ENCODE peak calls at places on chromosomes 4 and X, in five cellular contexts. One of them, this sample, is unnamed. For H3K9me3, the result is how much of the 10 kb centered on the place peaks cover.

GRCh38 chrX:83658731-83659130 is 150.6 kb downstream of the POU3F4 start:
- DNase-seq in H1: no peak
- DNase-seq in fibroblast of lung: no peak
- DNase-seq in GM23248: no peak
- DNase-seq in neural progenitor cell: no peak
- DNase-seq in this sample: no peak

GRCh38 chr4:73450398-73451004 is 14.5 kb downstream of the AFP start:
- DNase-seq in H1: no peak
- DNase-seq in GM23248: peak
- DNase-seq in fibroblast of lung: peak
- DNase-seq in neural progenitor cell: peak
- DNase-seq in this sample: peak

GRCh38 chrX:22634751-22635150 is 362.0 kb downstream of the CBLL2 start:
- DNase-seq in GM23248: peak
- DNase-seq in H1: no peak
- DNase-seq in neural progenitor cell: no peak
- DNase-seq in fibroblast of lung: peak
- DNase-seq in this sample: peak

GRCh38 chrX:11336201-11336600 is 43.0 kb downstream of the AMELX start:
- DNase-seq in GM23248: no peak
- DNase-seq in neural progenitor cell: no peak
- DNase-seq in fibroblast of lung: no peak
- DNase-seq in H1: no peak
- DNase-seq in this sample: no peak

GRCh38 chr4:124658795-124659194 is 53.7 kb downstream of the ANKRD50 start:
- DNase-seq in fibroblast of lung: no peak
- DNase-seq in H1: no peak
- DNase-seq in GM23248: no peak
- DNase-seq in neural progenitor cell: no peak
- DNase-seq in this sample: no peak

GRCh38 chr4:164847016-164847415 is 30.0 kb upstream of the APELA start:
- DNase-seq in GM23248: peak
- DNase-seq in H1: no peak
- DNase-seq in fibroblast of lung: no peak
- DNase-seq in neural progenitor cell: no peak
- DNase-seq in this sample: no peak

GRCh38 chrX:154458116-154458953 is at the start of gene PLXNA3:
- DNase-seq in neural progenitor cell: peak
- DNase-seq in GM23248: peak
- DNase-seq in H1: no peak
- DNase-seq in fibroblast of lung: peak
- DNase-seq in this sample: no peak

GRCh38 chr4:89307446-89308160 is at the start of gene GPRIN3:
- DNase-seq in fibroblast of lung: peak
- DNase-seq in GM23248: peak
- DNase-seq in H1: no peak
- DNase-seq in neural progenitor cell: peak
- DNase-seq in this sample: peak

GRCh38 chr4:152606800-152607577 is 71.1 kb upstream of the FBXW7 start:
- DNase-seq in GM23248: peak
- DNase-seq in neural progenitor cell: peak
- DNase-seq in H1: no peak
- DNase-seq in fibroblast of lung: no peak
- DNase-seq in this sample: no peak

GRCh38 chr4:38119663-38120374 is 159.6 kb downstream of the PTTG2 start:
- DNase-seq in H1: no peak
- DNase-seq in GM23248: peak
- DNase-seq in fibroblast of lung: peak
- DNase-seq in neural progenitor cell: no peak
- DNase-seq in this sample: peak

GRCh38 chrX:55815546-55815945 is 98.0 kb downstream of the RRAGB start:
- DNase-seq in fibroblast of lung: no peak
- DNase-seq in GM23248: no peak
- DNase-seq in neural progenitor cell: no peak
- DNase-seq in H1: no peak
- DNase-seq in this sample: no peak

GRCh38 chrX:107826286-107827136 is 845 bp downstream of the MID2 start:
- DNase-seq in neural progenitor cell: peak
- DNase-seq in GM23248: peak
- DNase-seq in fibroblast of lung: peak
- DNase-seq in H1: no peak
- DNase-seq in this sample: peak

GRCh38 chr4:104524591-104524990 is 29.9 kb upstream of the CXXC4 start:
- DNase-seq in H1: no peak
- DNase-seq in neural progenitor cell: no peak
- DNase-seq in fibroblast of lung: peak
- DNase-seq in GM23248: no peak
- DNase-seq in this sample: peak

GRCh38 chr4:115154826-115155225 is 41.4 kb upstream of the NDST4 start:
- DNase-seq in H1: no peak
- DNase-seq in fibroblast of lung: no peak
- DNase-seq in neural progenitor cell: peak
- DNase-seq in GM23248: peak
- DNase-seq in this sample: no peak

GRCh38 chrX:40142417-40142816 is 44.7 kb upstream of the BCOR start:
- DNase-seq in neural progenitor cell: no peak
- DNase-seq in H1: no peak
- DNase-seq in GM23248: no peak
- DNase-seq in fibroblast of lung: no peak
- DNase-seq in this sample: no peak

GRCh38 chrX:45557390-45557789 is 356.7 kb upstream of the DIPK2B start:
- DNase-seq in H1: no peak
- DNase-seq in fibroblast of lung: no peak
- DNase-seq in neural progenitor cell: no peak
- DNase-seq in GM23248: peak
- DNase-seq in this sample: no peak

GRCh38 chrX:121030083-121030482 is 17.3 kb upstream of the GLUD2 start:
- DNase-seq in neural progenitor cell: no peak
- DNase-seq in H1: no peak
- DNase-seq in GM23248: no peak
- DNase-seq in fibroblast of lung: no peak
- DNase-seq in this sample: no peak

GRCh38 chr4:151324449-151325319 is 721 bp downstream of the SH3D19 start:
- DNase-seq in fibroblast of lung: peak
- DNase-seq in neural progenitor cell: peak
- DNase-seq in H1: peak
- DNase-seq in GM23248: peak
- DNase-seq in this sample: peak

GRCh38 chr4:103032575-103032974 is 13.1 kb upstream of the SLC9B1 start:
- DNase-seq in fibroblast of lung: peak
- DNase-seq in GM23248: peak
- DNase-seq in neural progenitor cell: peak
- DNase-seq in H1: peak
- DNase-seq in this sample: no peak

GRCh38 chr4:172982151-172982590 is 186.4 kb upstream of the GALNT7 start:
- DNase-seq in neural progenitor cell: no peak
- DNase-seq in fibroblast of lung: peak
- DNase-seq in H1: no peak
- DNase-seq in GM23248: peak
- DNase-seq in this sample: peak

GRCh38 chr4:27008693-27009092 is 148.1 kb downstream of the STIM2 start:
- DNase-seq in GM23248: peak
- DNase-seq in H1: no peak
- DNase-seq in fibroblast of lung: no peak
- DNase-seq in neural progenitor cell: no peak
- DNase-seq in this sample: no peak

GRCh38 chr4:39758176-39758575 is 60.2 kb downstream of the UBE2K start:
- DNase-seq in H1: no peak
- DNase-seq in GM23248: no peak
- DNase-seq in neural progenitor cell: peak
- DNase-seq in fibroblast of lung: no peak
- DNase-seq in this sample: no peak

GRCh38 chr4:39759569-39759968 is 61.6 kb downstream of the UBE2K start:
- DNase-seq in neural progenitor cell: no peak
- DNase-seq in H1: no peak
- DNase-seq in fibroblast of lung: no peak
- DNase-seq in GM23248: no peak
- DNase-seq in this sample: no peak

DNA sequence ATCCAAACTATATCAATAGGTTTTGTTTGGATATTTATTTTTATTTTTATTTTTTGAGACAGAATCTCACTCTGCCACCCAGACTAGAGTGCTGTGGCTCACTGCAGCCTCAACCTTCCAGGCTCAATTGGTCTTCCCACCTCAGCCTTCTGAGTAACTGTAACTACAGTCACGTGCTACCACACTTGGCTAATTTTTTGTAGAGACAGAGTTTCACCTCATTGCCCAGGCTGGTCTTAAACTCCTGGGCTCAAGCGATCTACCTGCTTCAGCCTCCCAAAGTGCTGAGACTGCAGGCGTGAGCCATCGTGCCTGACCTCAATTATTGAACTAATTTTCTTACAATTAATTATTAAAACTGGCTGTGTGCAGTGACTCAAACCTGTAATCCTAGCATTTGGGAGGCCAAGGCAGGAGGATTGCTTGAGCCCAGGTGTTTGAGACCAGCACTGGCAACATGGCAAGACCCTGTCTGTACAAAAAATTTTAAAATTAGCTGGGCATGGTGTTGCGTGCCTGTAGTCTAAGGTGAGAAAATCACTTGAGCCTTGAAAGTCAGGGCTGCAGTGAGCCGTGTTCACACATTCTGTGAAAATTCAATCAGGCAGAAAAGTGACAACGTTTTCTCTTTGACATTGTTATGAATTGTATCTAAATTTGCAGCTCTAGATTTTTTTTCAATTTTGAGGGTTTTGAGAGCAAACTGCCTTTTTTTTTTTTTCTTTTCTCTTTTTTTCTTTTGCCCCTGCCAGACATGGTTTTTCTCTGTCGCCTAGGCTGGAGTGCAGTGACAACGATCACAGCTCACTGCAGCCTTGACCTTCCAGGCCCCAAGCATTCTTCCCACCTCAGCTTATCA is 66.0 kb downstream of the UBE2K start:
- DNase-seq in GM23248: no peak
- DNase-seq in neural progenitor cell: no peak
- DNase-seq in H1: no peak
- DNase-seq in fibroblast of lung: no peak
- DNase-seq in this sample: no peak
- H3K9me3 ChIP-seq in GM23248: under half
- H3K9me3 ChIP-seq in neural progenitor cell: under half
- H3K9me3 ChIP-seq in H1: under half
- H3K9me3 ChIP-seq in fibroblast of lung: under half
- H3K9me3 ChIP-seq in this sample: under half

GRCh38 chr4:186347743-186348142 is 81.8 kb downstream of the F11 start:
- DNase-seq in fibroblast of lung: no peak
- DNase-seq in GM23248: no peak
- DNase-seq in neural progenitor cell: peak
- DNase-seq in H1: no peak
- DNase-seq in this sample: no peak
- TF ChIP-seq EZH2 in fibroblast of lung: no peak
- TF ChIP-seq EZH2 in GM23248: no peak
- TF ChIP-seq EZH2 in neural progenitor cell: no peak
- TF ChIP-seq EZH2 in H1: no peak
- TF ChIP-seq EZH2 in this sample: no peak

DNA sequence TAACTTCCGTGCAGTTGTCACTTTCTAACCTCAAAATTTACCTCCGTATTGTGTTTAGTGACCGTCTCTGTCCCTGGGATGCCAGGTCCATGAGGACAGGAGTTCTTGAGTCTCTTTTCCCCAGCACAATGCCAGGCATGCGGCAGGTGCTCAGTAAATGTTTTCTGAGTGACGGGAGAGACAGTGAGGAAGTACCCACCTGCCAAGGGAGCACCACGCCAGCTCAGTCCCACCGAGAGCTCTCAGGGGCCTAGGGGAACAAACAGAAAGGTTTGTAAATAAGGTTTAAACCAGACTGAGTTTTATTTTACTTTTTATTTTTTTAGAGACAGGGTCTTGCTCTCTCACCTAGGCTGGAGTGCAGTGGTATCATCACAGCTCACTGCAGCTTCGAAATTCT is 81.5 kb upstream of the NKX1-1 start:
- DNase-seq in neural progenitor cell: no peak
- DNase-seq in H1: no peak
- DNase-seq in GM23248: no peak
- DNase-seq in fibroblast of lung: no peak
- DNase-seq in this sample: no peak
- H3K9me3 ChIP-seq in neural progenitor cell: under half
- H3K9me3 ChIP-seq in H1: under half
- H3K9me3 ChIP-seq in GM23248: under half
- H3K9me3 ChIP-seq in fibroblast of lung: under half
- H3K9me3 ChIP-seq in this sample: under half

GRCh38 chr4:122050836-122051235 is 99.0 kb upstream of the TRPC3 start:
- DNase-seq in neural progenitor cell: no peak
- DNase-seq in H1: no peak
- DNase-seq in GM23248: no peak
- DNase-seq in fibroblast of lung: no peak
- DNase-seq in this sample: no peak

GRCh38 chr4:122052714-122053113 is 99.4 kb upstream of the BLTP1 start:
- DNase-seq in GM23248: no peak
- DNase-seq in H1: no peak
- DNase-seq in fibroblast of lung: no peak
- DNase-seq in neural progenitor cell: no peak
- DNase-seq in this sample: peak

GRCh38 chr4:122047706-122048425 is 96.0 kb upstream of the TRPC3 start:
- DNase-seq in H1: no peak
- DNase-seq in GM23248: no peak
- DNase-seq in neural progenitor cell: no peak
- DNase-seq in fibroblast of lung: no peak
- DNase-seq in this sample: no peak

DNA sequence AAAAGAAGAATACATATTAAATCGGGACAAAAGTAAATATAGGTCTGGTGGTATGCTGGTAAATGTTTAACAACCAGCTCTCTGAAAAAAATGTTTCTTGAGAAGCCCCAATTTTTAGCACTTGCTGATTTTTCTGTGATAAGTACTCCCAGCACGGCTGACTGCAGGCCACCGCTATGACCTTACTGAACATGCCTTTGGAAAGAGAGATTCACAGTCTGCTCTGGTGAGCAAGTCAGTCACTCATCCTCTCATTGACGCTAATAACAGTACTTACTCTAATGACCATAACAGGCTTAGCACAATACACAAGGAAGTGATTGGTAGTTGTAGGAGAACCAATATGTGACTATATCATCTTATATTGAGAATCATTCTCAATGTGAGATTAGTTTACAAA is 98.9 kb upstream of the BLTP1 start:
- DNase-seq in fibroblast of lung: no peak
- DNase-seq in neural progenitor cell: no peak
- DNase-seq in GM23248: no peak
- DNase-seq in H1: no peak
- DNase-seq in this sample: no peak
- TF ChIP-seq EZH2 in fibroblast of lung: no peak
- TF ChIP-seq EZH2 in neural progenitor cell: no peak
- TF ChIP-seq EZH2 in GM23248: no peak
- TF ChIP-seq EZH2 in H1: no peak
- TF ChIP-seq EZH2 in this sample: no peak

GRCh38 chrX:19947612-19948011 is 43.2 kb downstream of the BCLAF3 start:
- DNase-seq in neural progenitor cell: no peak
- DNase-seq in GM23248: no peak
- DNase-seq in fibroblast of lung: no peak
- DNase-seq in H1: no peak
- DNase-seq in this sample: no peak
- H3K9me3 ChIP-seq in neural progenitor cell: under half
- H3K9me3 ChIP-seq in GM23248: under half
- H3K9me3 ChIP-seq in fibroblast of lung: under half
- H3K9me3 ChIP-seq in H1: under half
- H3K9me3 ChIP-seq in this sample: under half

This sample was measured in astrocyte.